ENCODE peak calls at places on chromosome 22, in nine cellular contexts. One of them, this sample, is unnamed.

GRCh38 chr22:19576460-19577421 is 52.5 kb upstream of the CLDN5 start:
- DNase-seq in Daoy: peak; percentile 88
- DNase-seq in skeletal muscle cell: no peak
- DNase-seq in ELR: peak; percentile 91
- DNase-seq in osteoblast: peak; percentile 94
- DNase-seq in Calu3: peak; percentile 13
- DNase-seq in NCI-H187 treated with DMSO at 0.1 percent for 48 hours: no peak
- DNase-seq in pancreas: no peak
- DNase-seq in mucosa of gallbladder: no peak
- DNase-seq in this sample: no peak

GRCh38 chr22:34851918-34852662 is 213.9 kb upstream of the ISX start:
- DNase-seq in Daoy: no peak
- DNase-seq in skeletal muscle cell: no peak
- DNase-seq in Calu3: no peak
- DNase-seq in ELR: no peak
- DNase-seq in mucosa of gallbladder: no peak
- DNase-seq in osteoblast: no peak
- DNase-seq in pancreas: no peak
- DNase-seq in NCI-H187 treated with DMSO at 0.1 percent for 48 hours: no peak
- DNase-seq in this sample: no peak

GRCh38 chr22:48951836-48952235 is 875.8 kb downstream of the BRD1 start:
- DNase-seq in skeletal muscle cell: no peak
- DNase-seq in mucosa of gallbladder: no peak
- DNase-seq in Calu3: no peak
- DNase-seq in osteoblast: no peak
- DNase-seq in Daoy: no peak
- DNase-seq in ELR: no peak
- DNase-seq in pancreas: no peak
- DNase-seq in NCI-H187 treated with DMSO at 0.1 percent for 48 hours: no peak
- DNase-seq in this sample: peak; percentile 66

GRCh38 chr22:22955866-22956535 is 68.4 kb downstream of the IGLL5 start:
- DNase-seq in osteoblast: peak; percentile 66
- DNase-seq in pancreas: no peak
- DNase-seq in NCI-H187 treated with DMSO at 0.1 percent for 48 hours: peak; percentile 1
- DNase-seq in ELR: peak; percentile 72
- DNase-seq in Daoy: peak; percentile 55
- DNase-seq in mucosa of gallbladder: peak; percentile 66
- DNase-seq in Calu3: peak; percentile 69
- DNase-seq in skeletal muscle cell: no peak
- DNase-seq in this sample: peak; percentile 73

GRCh38 chr22:30320021-30320556 is 6.7 kb downstream of the TBC1D10A start:
- DNase-seq in skeletal muscle cell: no peak
- DNase-seq in ELR: no peak
- DNase-seq in Daoy: no peak
- DNase-seq in Calu3: no peak
- DNase-seq in NCI-H187 treated with DMSO at 0.1 percent for 48 hours: no peak
- DNase-seq in osteoblast: no peak
- DNase-seq in mucosa of gallbladder: no peak
- DNase-seq in pancreas: no peak
- DNase-seq in this sample: no peak

GRCh38 chr22:37283393-37283937 is 1.2 kb downstream of the CYTH4 start:
- DNase-seq in mucosa of gallbladder: no peak
- DNase-seq in ELR: peak; percentile 43
- DNase-seq in skeletal muscle cell: no peak
- DNase-seq in Daoy: no peak
- DNase-seq in pancreas: no peak
- DNase-seq in NCI-H187 treated with DMSO at 0.1 percent for 48 hours: no peak
- DNase-seq in Calu3: no peak
- DNase-seq in osteoblast: peak; percentile 75
- DNase-seq in this sample: no peak

GRCh38 chr22:37259540-37260029 is 15.5 kb upstream of the RAC2 start:
- DNase-seq in mucosa of gallbladder: no peak
- DNase-seq in pancreas: no peak
- DNase-seq in NCI-H187 treated with DMSO at 0.1 percent for 48 hours: no peak
- DNase-seq in skeletal muscle cell: no peak
- DNase-seq in Calu3: no peak
- DNase-seq in osteoblast: peak; percentile 71
- DNase-seq in Daoy: peak; percentile 41
- DNase-seq in ELR: peak; percentile 75
- DNase-seq in this sample: no peak

GRCh38 chr22:23397008-23397617 is 183.0 kb downstream of the IGLL1 start:
- DNase-seq in pancreas: no peak
- DNase-seq in skeletal muscle cell: no peak
- DNase-seq in osteoblast: peak; percentile 43
- DNase-seq in Calu3: no peak
- DNase-seq in mucosa of gallbladder: no peak
- DNase-seq in ELR: no peak
- DNase-seq in NCI-H187 treated with DMSO at 0.1 percent for 48 hours: no peak
- DNase-seq in Daoy: no peak
- DNase-seq in this sample: peak; percentile 64

GRCh38 chr22:27994481-27995331 is 75.7 kb upstream of the PITPNB start:
- DNase-seq in mucosa of gallbladder: no peak
- DNase-seq in pancreas: peak; percentile 40
- DNase-seq in osteoblast: peak; percentile 73
- DNase-seq in Calu3: no peak
- DNase-seq in ELR: no peak
- DNase-seq in skeletal muscle cell: no peak
- DNase-seq in Daoy: no peak
- DNase-seq in NCI-H187 treated with DMSO at 0.1 percent for 48 hours: no peak
- DNase-seq in this sample: peak; percentile 55

GRCh38 chr22:17726561-17727243 is 47.6 kb downstream of the BID start:
- DNase-seq in mucosa of gallbladder: no peak
- DNase-seq in Calu3: no peak
- DNase-seq in skeletal muscle cell: no peak
- DNase-seq in osteoblast: peak; percentile 85
- DNase-seq in pancreas: no peak
- DNase-seq in Daoy: no peak
- DNase-seq in ELR: peak; percentile 61
- DNase-seq in NCI-H187 treated with DMSO at 0.1 percent for 48 hours: no peak
- DNase-seq in this sample: no peak

GRCh38 chr22:23522642-23523251 is 57.3 kb downstream of the IGLL1 start:
- DNase-seq in Daoy: no peak
- DNase-seq in ELR: peak; percentile 48
- DNase-seq in mucosa of gallbladder: no peak
- DNase-seq in osteoblast: peak; percentile 89
- DNase-seq in Calu3: peak; percentile 8
- DNase-seq in skeletal muscle cell: no peak
- DNase-seq in NCI-H187 treated with DMSO at 0.1 percent for 48 hours: no peak
- DNase-seq in pancreas: peak; percentile 60
- DNase-seq in this sample: peak; percentile 71

GRCh38 chr22:31346733-31347250 is 646 bp upstream of the PATZ1 start:
- DNase-seq in pancreas: peak; percentile 78
- DNase-seq in ELR: peak; percentile 66
- DNase-seq in Daoy: peak; percentile 69
- DNase-seq in mucosa of gallbladder: peak; percentile 65
- DNase-seq in NCI-H187 treated with DMSO at 0.1 percent for 48 hours: no peak
- DNase-seq in Calu3: peak; percentile 70
- DNase-seq in skeletal muscle cell: no peak
- DNase-seq in osteoblast: peak; percentile 91
- DNase-seq in this sample: peak; percentile 77

GRCh38 chr22:22425783-22426624 is 82.5 kb downstream of the ZNF280B start:
- DNase-seq in pancreas: no peak
- DNase-seq in Daoy: no peak
- DNase-seq in Calu3: no peak
- DNase-seq in skeletal muscle cell: no peak
- DNase-seq in osteoblast: no peak
- DNase-seq in ELR: no peak
- DNase-seq in mucosa of gallbladder: no peak
- DNase-seq in NCI-H187 treated with DMSO at 0.1 percent for 48 hours: no peak
- DNase-seq in this sample: no peak

GRCh38 chr22:30024231-30024630 is 56.0 kb upstream of the HORMAD2 start:
- DNase-seq in osteoblast: no peak
- DNase-seq in pancreas: no peak
- DNase-seq in skeletal muscle cell: no peak
- DNase-seq in Calu3: no peak
- DNase-seq in mucosa of gallbladder: no peak
- DNase-seq in ELR: no peak
- DNase-seq in Daoy: no peak
- DNase-seq in NCI-H187 treated with DMSO at 0.1 percent for 48 hours: no peak
- DNase-seq in this sample: no peak

GRCh38 chr22:49996192-49996531 is 16.4 kb downstream of the IL17REL start:
- DNase-seq in ELR: no peak
- DNase-seq in osteoblast: peak; percentile 71
- DNase-seq in pancreas: no peak
- DNase-seq in mucosa of gallbladder: no peak
- DNase-seq in Calu3: no peak
- DNase-seq in Daoy: peak; percentile 1
- DNase-seq in skeletal muscle cell: no peak
- DNase-seq in NCI-H187 treated with DMSO at 0.1 percent for 48 hours: no peak
- DNase-seq in this sample: peak; percentile 61

GRCh38 chr22:37566329-37566837 is 6.1 kb downstream of the CDC42EP1 start:
- DNase-seq in mucosa of gallbladder: no peak
- DNase-seq in osteoblast: peak; percentile 53
- DNase-seq in pancreas: peak; percentile 67
- DNase-seq in Calu3: no peak
- DNase-seq in ELR: no peak
- DNase-seq in NCI-H187 treated with DMSO at 0.1 percent for 48 hours: no peak
- DNase-seq in Daoy: no peak
- DNase-seq in skeletal muscle cell: no peak
- DNase-seq in this sample: no peak

GRCh38 chr22:38083931-38084631 is at the start of gene SLC16A8:
- DNase-seq in NCI-H187 treated with DMSO at 0.1 percent for 48 hours: no peak
- DNase-seq in skeletal muscle cell: no peak
- DNase-seq in mucosa of gallbladder: no peak
- DNase-seq in ELR: no peak
- DNase-seq in Daoy: no peak
- DNase-seq in osteoblast: peak; percentile 75
- DNase-seq in pancreas: no peak
- DNase-seq in Calu3: no peak
- DNase-seq in this sample: no peak

GRCh38 chr22:45870011-45870410 is 107.0 kb downstream of the WNT7B start:
- DNase-seq in Daoy: no peak
- DNase-seq in ELR: no peak
- DNase-seq in mucosa of gallbladder: peak; percentile 2
- DNase-seq in osteoblast: no peak
- DNase-seq in NCI-H187 treated with DMSO at 0.1 percent for 48 hours: no peak
- DNase-seq in Calu3: no peak
- DNase-seq in skeletal muscle cell: no peak
- DNase-seq in pancreas: no peak
- DNase-seq in this sample: no peak

GRCh38 chr22:40661661-40662060 is 17.6 kb upstream of the MCHR1 start:
- DNase-seq in Calu3: no peak
- DNase-seq in NCI-H187 treated with DMSO at 0.1 percent for 48 hours: no peak
- DNase-seq in Daoy: no peak
- DNase-seq in osteoblast: no peak
- DNase-seq in skeletal muscle cell: no peak
- DNase-seq in pancreas: no peak
- DNase-seq in ELR: no peak
- DNase-seq in mucosa of gallbladder: no peak
- DNase-seq in this sample: no peak

GRCh38 chr22:31574015-31574670 is 77.8 kb downstream of the SFI1 start:
- DNase-seq in skeletal muscle cell: peak; percentile 45
- DNase-seq in pancreas: no peak
- DNase-seq in mucosa of gallbladder: no peak
- DNase-seq in Calu3: no peak
- DNase-seq in NCI-H187 treated with DMSO at 0.1 percent for 48 hours: no peak
- DNase-seq in Daoy: no peak
- DNase-seq in ELR: no peak
- DNase-seq in osteoblast: no peak
- DNase-seq in this sample: no peak

GRCh38 chr22:27686534-27686933 is 115.0 kb downstream of the MN1 start:
- DNase-seq in Calu3: peak; percentile 69
- DNase-seq in mucosa of gallbladder: peak; percentile 92
- DNase-seq in skeletal muscle cell: no peak
- DNase-seq in osteoblast: peak; percentile 94
- DNase-seq in pancreas: peak; percentile 66
- DNase-seq in NCI-H187 treated with DMSO at 0.1 percent for 48 hours: no peak
- DNase-seq in ELR: peak; percentile 52
- DNase-seq in Daoy: peak; percentile 70
- DNase-seq in this sample: peak; percentile 93

GRCh38 chr22:31005535-31005934 is 36.5 kb downstream of the TUG1 start:
- DNase-seq in pancreas: no peak
- DNase-seq in NCI-H187 treated with DMSO at 0.1 percent for 48 hours: no peak
- DNase-seq in mucosa of gallbladder: no peak
- DNase-seq in skeletal muscle cell: no peak
- DNase-seq in Calu3: no peak
- DNase-seq in ELR: no peak
- DNase-seq in Daoy: no peak
- DNase-seq in osteoblast: no peak
- DNase-seq in this sample: no peak

GRCh38 chr22:42678894-42679293 is 29.7 kb upstream of the CYB5R3 start:
- DNase-seq in mucosa of gallbladder: no peak
- DNase-seq in Daoy: no peak
- DNase-seq in NCI-H187 treated with DMSO at 0.1 percent for 48 hours: no peak
- DNase-seq in Calu3: no peak
- DNase-seq in pancreas: no peak
- DNase-seq in ELR: no peak
- DNase-seq in skeletal muscle cell: no peak
- DNase-seq in osteoblast: no peak
- DNase-seq in this sample: no peak

GRCh38 chr22:46069518-46070214 is 80.7 kb upstream of the PPARA start:
- DNase-seq in pancreas: peak; percentile 94
- DNase-seq in Calu3: peak; percentile 95
- DNase-seq in NCI-H187 treated with DMSO at 0.1 percent for 48 hours: peak; percentile 31
- DNase-seq in skeletal muscle cell: peak; percentile 79
- DNase-seq in ELR: peak; percentile 89
- DNase-seq in osteoblast: peak; percentile 93
- DNase-seq in Daoy: peak; percentile 92
- DNase-seq in mucosa of gallbladder: peak; percentile 91
- DNase-seq in this sample: peak; percentile 90

GRCh38 chr22:25545677-25546076 is 18.8 kb upstream of the GRK3 start:
- DNase-seq in mucosa of gallbladder: no peak
- DNase-seq in osteoblast: no peak
- DNase-seq in pancreas: no peak
- DNase-seq in skeletal muscle cell: no peak
- DNase-seq in Daoy: no peak
- DNase-seq in Calu3: no peak
- DNase-seq in ELR: no peak
- DNase-seq in NCI-H187 treated with DMSO at 0.1 percent for 48 hours: no peak
- DNase-seq in this sample: no peak

GRCh38 chr22:20782601-20783299 is 8.8 kb downstream of the SERPIND1 start:
- DNase-seq in pancreas: no peak
- DNase-seq in osteoblast: no peak
- DNase-seq in skeletal muscle cell: no peak
- DNase-seq in Daoy: no peak
- DNase-seq in Calu3: no peak
- DNase-seq in ELR: peak; percentile 60
- DNase-seq in mucosa of gallbladder: no peak
- DNase-seq in NCI-H187 treated with DMSO at 0.1 percent for 48 hours: no peak
- DNase-seq in this sample: no peak

GRCh38 chr22:29022101-29022817 is 39.4 kb downstream of the C22orf31 start:
- DNase-seq in Calu3: no peak
- DNase-seq in skeletal muscle cell: no peak
- DNase-seq in ELR: no peak
- DNase-seq in Daoy: no peak
- DNase-seq in pancreas: no peak
- DNase-seq in NCI-H187 treated with DMSO at 0.1 percent for 48 hours: no peak
- DNase-seq in mucosa of gallbladder: peak; percentile 23
- DNase-seq in osteoblast: no peak
- DNase-seq in this sample: no peak

GRCh38 chr22:44881624-44882023 is 128.2 kb downstream of the PHF21B start:
- DNase-seq in osteoblast: no peak
- DNase-seq in Daoy: no peak
- DNase-seq in NCI-H187 treated with DMSO at 0.1 percent for 48 hours: no peak
- DNase-seq in skeletal muscle cell: no peak
- DNase-seq in pancreas: peak; percentile 36
- DNase-seq in Calu3: no peak
- DNase-seq in ELR: no peak
- DNase-seq in mucosa of gallbladder: no peak
- DNase-seq in this sample: peak; percentile 65

GRCh38 chr22:22043296-22044078 is 60.9 kb upstream of the TOP3B start:
- DNase-seq in Calu3: no peak
- DNase-seq in NCI-H187 treated with DMSO at 0.1 percent for 48 hours: no peak
- DNase-seq in Daoy: no peak
- DNase-seq in pancreas: no peak
- DNase-seq in ELR: no peak
- DNase-seq in skeletal muscle cell: no peak
- DNase-seq in mucosa of gallbladder: no peak
- DNase-seq in osteoblast: no peak
- DNase-seq in this sample: no peak

GRCh38 chr22:49334976-49335375 is 492.7 kb downstream of the BRD1 start:
- DNase-seq in ELR: no peak
- DNase-seq in skeletal muscle cell: no peak
- DNase-seq in mucosa of gallbladder: peak; percentile 2
- DNase-seq in NCI-H187 treated with DMSO at 0.1 percent for 48 hours: no peak
- DNase-seq in Daoy: no peak
- DNase-seq in Calu3: no peak
- DNase-seq in pancreas: no peak
- DNase-seq in osteoblast: peak; percentile 18
- DNase-seq in this sample: no peak

GRCh38 chr22:35559354-35560005 is 18.8 kb downstream of the RASD2 start:
- DNase-seq in pancreas: no peak
- DNase-seq in ELR: peak; percentile 52
- DNase-seq in osteoblast: peak; percentile 47
- DNase-seq in NCI-H187 treated with DMSO at 0.1 percent for 48 hours: no peak
- DNase-seq in Daoy: peak; percentile 63
- DNase-seq in Calu3: no peak
- DNase-seq in mucosa of gallbladder: no peak
- DNase-seq in skeletal muscle cell: no peak
- DNase-seq in this sample: no peak